ENCODE peak calls at places on chromosome 18, in six cellular contexts. One of them, this sample, is unnamed.

GRCh38 chr18:79395761-79396404 is at the start of gene NFATC1:
- DNase-seq in choroid plexus epithelial cell: peak
- DNase-seq in GM12865: peak
- DNase-seq in LNCaP clone FGC: no peak
- DNase-seq in CD8-positive, alpha-beta memory T cell: peak
- DNase-seq in mesendoderm: peak
- DNase-seq in this sample: no peak

GRCh38 chr18:78814766-78815165 is 164.9 kb upstream of the SALL3 start:
- DNase-seq in choroid plexus epithelial cell: no peak
- DNase-seq in GM12865: no peak
- DNase-seq in LNCaP clone FGC: no peak
- DNase-seq in CD8-positive, alpha-beta memory T cell: no peak
- DNase-seq in mesendoderm: no peak
- DNase-seq in this sample: no peak

GRCh38 chr18:63676526-63676925 is 14.8 kb upstream of the SERPINB3 start:
- DNase-seq in choroid plexus epithelial cell: no peak
- DNase-seq in GM12865: peak
- DNase-seq in LNCaP clone FGC: no peak
- DNase-seq in CD8-positive, alpha-beta memory T cell: no peak
- DNase-seq in mesendoderm: peak
- DNase-seq in this sample: no peak

GRCh38 chr18:10437837-10438236 is 16.6 kb upstream of the APCDD1 start:
- DNase-seq in choroid plexus epithelial cell: no peak
- DNase-seq in GM12865: peak
- DNase-seq in LNCaP clone FGC: no peak
- DNase-seq in CD8-positive, alpha-beta memory T cell: no peak
- DNase-seq in mesendoderm: no peak
- DNase-seq in this sample: no peak

GRCh38 chr18:59634096-59634495 is 63.1 kb downstream of the CCBE1 start:
- DNase-seq in choroid plexus epithelial cell: peak
- DNase-seq in GM12865: no peak
- DNase-seq in LNCaP clone FGC: no peak
- DNase-seq in CD8-positive, alpha-beta memory T cell: no peak
- DNase-seq in mesendoderm: no peak
- DNase-seq in this sample: no peak

GRCh38 chr18:45785015-45785597 is 40.4 kb upstream of the SIGLEC15 start:
- DNase-seq in choroid plexus epithelial cell: peak
- DNase-seq in GM12865: peak
- DNase-seq in LNCaP clone FGC: no peak
- DNase-seq in CD8-positive, alpha-beta memory T cell: no peak
- DNase-seq in mesendoderm: no peak
- DNase-seq in this sample: no peak

GRCh38 chr18:8721716-8722115 is 16.4 kb downstream of the MTCL1 start:
- DNase-seq in choroid plexus epithelial cell: peak
- DNase-seq in GM12865: no peak
- DNase-seq in LNCaP clone FGC: no peak
- DNase-seq in CD8-positive, alpha-beta memory T cell: no peak
- DNase-seq in mesendoderm: peak
- DNase-seq in this sample: no peak

GRCh38 chr18:48782381-48782841 is 168.4 kb downstream of the SMAD7 start:
- DNase-seq in choroid plexus epithelial cell: no peak
- DNase-seq in GM12865: no peak
- DNase-seq in LNCaP clone FGC: no peak
- DNase-seq in CD8-positive, alpha-beta memory T cell: no peak
- DNase-seq in mesendoderm: no peak
- DNase-seq in this sample: no peak

GRCh38 chr18:77815666-77816338 is 566.2 kb downstream of the GALR1 start:
- DNase-seq in choroid plexus epithelial cell: no peak
- DNase-seq in GM12865: no peak
- DNase-seq in LNCaP clone FGC: no peak
- DNase-seq in CD8-positive, alpha-beta memory T cell: no peak
- DNase-seq in mesendoderm: no peak
- DNase-seq in this sample: no peak

GRCh38 chr18:995641-996040 is 91.0 kb downstream of the ADCYAP1 start:
- DNase-seq in choroid plexus epithelial cell: peak
- DNase-seq in GM12865: no peak
- DNase-seq in LNCaP clone FGC: no peak
- DNase-seq in CD8-positive, alpha-beta memory T cell: no peak
- DNase-seq in mesendoderm: no peak
- DNase-seq in this sample: no peak

GRCh38 chr18:9701604-9702324 is 6.3 kb upstream of the RAB31 start:
- DNase-seq in choroid plexus epithelial cell: no peak
- DNase-seq in GM12865: peak
- DNase-seq in LNCaP clone FGC: no peak
- DNase-seq in CD8-positive, alpha-beta memory T cell: no peak
- DNase-seq in mesendoderm: no peak
- DNase-seq in this sample: no peak

GRCh38 chr18:10522574-10522973 is 3.3 kb upstream of the NAPG start:
- DNase-seq in choroid plexus epithelial cell: no peak
- DNase-seq in GM12865: no peak
- DNase-seq in LNCaP clone FGC: no peak
- DNase-seq in CD8-positive, alpha-beta memory T cell: no peak
- DNase-seq in mesendoderm: no peak
- DNase-seq in this sample: no peak

GRCh38 chr18:26322892-26323653 is 96.8 kb downstream of the TAF4B start:
- DNase-seq in choroid plexus epithelial cell: peak
- DNase-seq in GM12865: no peak
- DNase-seq in LNCaP clone FGC: no peak
- DNase-seq in CD8-positive, alpha-beta memory T cell: no peak
- DNase-seq in mesendoderm: no peak
- DNase-seq in this sample: no peak

GRCh38 chr18:70385474-70385873 is 96.6 kb downstream of the SOCS6 start:
- DNase-seq in choroid plexus epithelial cell: no peak
- DNase-seq in GM12865: no peak
- DNase-seq in LNCaP clone FGC: no peak
- DNase-seq in CD8-positive, alpha-beta memory T cell: no peak
- DNase-seq in mesendoderm: no peak
- DNase-seq in this sample: no peak
- H3K4me3 ChIP-seq in choroid plexus epithelial cell: no peak
- H3K4me3 ChIP-seq in GM12865: no peak
- H3K4me3 ChIP-seq in LNCaP clone FGC: no peak
- H3K4me3 ChIP-seq in CD8-positive, alpha-beta memory T cell: no peak
- H3K4me3 ChIP-seq in mesendoderm: no peak
- H3K4me3 ChIP-seq in this sample: no peak

GRCh38 chr18:74742573-74742972 is 144.9 kb downstream of the ZNF407 start:
- DNase-seq in choroid plexus epithelial cell: no peak
- DNase-seq in GM12865: no peak
- DNase-seq in LNCaP clone FGC: no peak
- DNase-seq in CD8-positive, alpha-beta memory T cell: no peak
- DNase-seq in mesendoderm: no peak
- DNase-seq in this sample: no peak

GRCh38 chr18:74748809-74749208 is 151.1 kb downstream of the ZNF407 start:
- DNase-seq in choroid plexus epithelial cell: no peak
- DNase-seq in GM12865: no peak
- DNase-seq in LNCaP clone FGC: no peak
- DNase-seq in CD8-positive, alpha-beta memory T cell: no peak
- DNase-seq in mesendoderm: peak
- DNase-seq in this sample: no peak

GRCh38 chr18:74739926-74740325 is 142.3 kb downstream of the ZNF407 start:
- DNase-seq in choroid plexus epithelial cell: no peak
- DNase-seq in GM12865: no peak
- DNase-seq in LNCaP clone FGC: no peak
- DNase-seq in CD8-positive, alpha-beta memory T cell: no peak
- DNase-seq in mesendoderm: peak
- DNase-seq in this sample: no peak

DNA sequence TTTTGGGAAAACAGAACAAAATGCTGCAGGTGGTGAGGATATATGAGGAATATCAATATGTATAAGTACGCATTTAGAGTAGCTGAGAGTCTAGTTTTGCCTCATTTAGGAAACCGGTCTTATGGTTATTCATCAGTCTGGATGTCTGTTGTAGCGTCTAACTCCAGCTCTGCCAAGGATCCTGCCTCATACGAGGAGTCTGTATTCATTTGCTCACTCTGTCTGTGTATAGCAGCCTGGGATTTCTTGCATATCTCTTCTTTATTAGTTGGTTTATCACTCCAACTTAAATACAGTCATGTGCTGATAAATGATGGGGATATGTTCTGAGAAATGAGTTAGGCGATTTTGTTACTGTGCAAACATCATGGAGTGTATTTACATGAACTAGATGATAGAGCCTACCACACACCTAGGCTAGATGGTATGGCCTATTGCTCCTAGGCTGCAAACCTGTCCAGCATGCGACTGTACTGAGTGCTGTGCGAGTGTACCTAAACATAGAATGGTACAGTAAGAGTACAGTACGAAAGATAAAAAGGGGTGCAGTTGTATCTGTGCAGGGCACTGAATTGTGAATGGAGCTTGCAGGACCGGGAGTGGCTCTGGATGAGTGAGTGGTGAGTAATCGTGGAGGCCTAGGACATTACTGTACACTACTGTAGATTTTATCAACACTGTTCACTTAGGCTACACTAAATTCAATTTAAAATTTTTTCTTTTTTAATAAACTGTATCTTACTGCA is 148.2 kb downstream of the ZNF407 start:
- DNase-seq in choroid plexus epithelial cell: peak
- DNase-seq in GM12865: no peak
- DNase-seq in LNCaP clone FGC: no peak
- DNase-seq in CD8-positive, alpha-beta memory T cell: no peak
- DNase-seq in mesendoderm: no peak
- DNase-seq in this sample: no peak
- H3K4me3 ChIP-seq in choroid plexus epithelial cell: no peak
- H3K4me3 ChIP-seq in GM12865: no peak
- H3K4me3 ChIP-seq in LNCaP clone FGC: no peak
- H3K4me3 ChIP-seq in CD8-positive, alpha-beta memory T cell: no peak
- H3K4me3 ChIP-seq in mesendoderm: no peak
- H3K4me3 ChIP-seq in this sample: no peak

GRCh38 chr18:58396966-58397365 is 231.9 kb downstream of the ALPK2 start:
- DNase-seq in choroid plexus epithelial cell: no peak
- DNase-seq in GM12865: no peak
- DNase-seq in LNCaP clone FGC: no peak
- DNase-seq in CD8-positive, alpha-beta memory T cell: no peak
- DNase-seq in mesendoderm: no peak
- DNase-seq in this sample: no peak

GRCh38 chr18:58393295-58393694 is 235.6 kb downstream of the ALPK2 start:
- DNase-seq in choroid plexus epithelial cell: no peak
- DNase-seq in GM12865: no peak
- DNase-seq in LNCaP clone FGC: no peak
- DNase-seq in CD8-positive, alpha-beta memory T cell: no peak
- DNase-seq in mesendoderm: no peak
- DNase-seq in this sample: no peak

GRCh38 chr18:58394046-58394445 is 234.8 kb downstream of the ALPK2 start:
- DNase-seq in choroid plexus epithelial cell: no peak
- DNase-seq in GM12865: no peak
- DNase-seq in LNCaP clone FGC: no peak
- DNase-seq in CD8-positive, alpha-beta memory T cell: no peak
- DNase-seq in mesendoderm: no peak
- DNase-seq in this sample: no peak

GRCh38 chr18:58396144-58396543 is 232.7 kb downstream of the ALPK2 start:
- DNase-seq in choroid plexus epithelial cell: no peak
- DNase-seq in GM12865: no peak
- DNase-seq in LNCaP clone FGC: no peak
- DNase-seq in CD8-positive, alpha-beta memory T cell: no peak
- DNase-seq in mesendoderm: no peak
- DNase-seq in this sample: no peak

GRCh38 chr18:58394607-58395425 is 234.1 kb downstream of the ALPK2 start:
- DNase-seq in choroid plexus epithelial cell: no peak
- DNase-seq in GM12865: no peak
- DNase-seq in LNCaP clone FGC: no peak
- DNase-seq in CD8-positive, alpha-beta memory T cell: no peak
- DNase-seq in mesendoderm: no peak
- DNase-seq in this sample: no peak
- H3K4me3 ChIP-seq in choroid plexus epithelial cell: no peak
- H3K4me3 ChIP-seq in GM12865: no peak
- H3K4me3 ChIP-seq in LNCaP clone FGC: no peak
- H3K4me3 ChIP-seq in CD8-positive, alpha-beta memory T cell: no peak
- H3K4me3 ChIP-seq in mesendoderm: no peak
- H3K4me3 ChIP-seq in this sample: no peak

GRCh38 chr18:13447621-13448020 is 229.1 kb downstream of the LDLRAD4 start:
- DNase-seq in choroid plexus epithelial cell: peak
- DNase-seq in GM12865: no peak
- DNase-seq in LNCaP clone FGC: no peak
- DNase-seq in CD8-positive, alpha-beta memory T cell: no peak
- DNase-seq in mesendoderm: peak
- DNase-seq in this sample: no peak
- H3K4me3 ChIP-seq in choroid plexus epithelial cell: peak
- H3K4me3 ChIP-seq in GM12865: no peak
- H3K4me3 ChIP-seq in LNCaP clone FGC: no peak
- H3K4me3 ChIP-seq in CD8-positive, alpha-beta memory T cell: no peak
- H3K4me3 ChIP-seq in mesendoderm: no peak
- H3K4me3 ChIP-seq in this sample: no peak

DNA sequence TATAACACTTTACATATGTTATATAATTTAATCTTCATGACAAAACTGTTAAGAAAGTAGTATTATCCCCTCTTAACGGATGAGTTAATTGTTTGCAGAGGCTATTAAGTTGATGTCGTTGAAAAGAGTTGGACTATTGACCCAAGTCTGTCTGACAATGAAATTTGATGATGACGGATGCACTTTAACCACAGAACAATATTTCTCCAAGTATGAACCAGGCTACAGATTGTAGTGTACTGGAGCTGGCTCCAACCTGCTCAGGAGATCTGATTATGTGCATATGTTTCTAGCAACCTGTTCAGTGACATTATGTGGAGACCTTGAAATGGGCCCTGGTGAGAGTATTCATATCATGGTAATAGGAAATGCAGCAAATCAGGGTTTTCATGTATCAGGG is 174.1 kb downstream of the CDH7 start:
- DNase-seq in choroid plexus epithelial cell: no peak
- DNase-seq in GM12865: no peak
- DNase-seq in LNCaP clone FGC: no peak
- DNase-seq in CD8-positive, alpha-beta memory T cell: no peak
- DNase-seq in mesendoderm: no peak
- DNase-seq in this sample: no peak
- H3K4me3 ChIP-seq in choroid plexus epithelial cell: no peak
- H3K4me3 ChIP-seq in GM12865: no peak
- H3K4me3 ChIP-seq in LNCaP clone FGC: no peak
- H3K4me3 ChIP-seq in CD8-positive, alpha-beta memory T cell: no peak
- H3K4me3 ChIP-seq in mesendoderm: no peak
- H3K4me3 ChIP-seq in this sample: no peak

GRCh38 chr18:76528477-76529432 is 33.7 kb upstream of the ZNF516 start:
- DNase-seq in choroid plexus epithelial cell: peak
- DNase-seq in GM12865: peak
- DNase-seq in LNCaP clone FGC: no peak
- DNase-seq in CD8-positive, alpha-beta memory T cell: no peak
- DNase-seq in mesendoderm: peak
- DNase-seq in this sample: no peak
- H3K4me3 ChIP-seq in choroid plexus epithelial cell: peak
- H3K4me3 ChIP-seq in GM12865: peak
- H3K4me3 ChIP-seq in LNCaP clone FGC: no peak
- H3K4me3 ChIP-seq in CD8-positive, alpha-beta memory T cell: peak
- H3K4me3 ChIP-seq in mesendoderm: no peak
- H3K4me3 ChIP-seq in this sample: no peak

DNA sequence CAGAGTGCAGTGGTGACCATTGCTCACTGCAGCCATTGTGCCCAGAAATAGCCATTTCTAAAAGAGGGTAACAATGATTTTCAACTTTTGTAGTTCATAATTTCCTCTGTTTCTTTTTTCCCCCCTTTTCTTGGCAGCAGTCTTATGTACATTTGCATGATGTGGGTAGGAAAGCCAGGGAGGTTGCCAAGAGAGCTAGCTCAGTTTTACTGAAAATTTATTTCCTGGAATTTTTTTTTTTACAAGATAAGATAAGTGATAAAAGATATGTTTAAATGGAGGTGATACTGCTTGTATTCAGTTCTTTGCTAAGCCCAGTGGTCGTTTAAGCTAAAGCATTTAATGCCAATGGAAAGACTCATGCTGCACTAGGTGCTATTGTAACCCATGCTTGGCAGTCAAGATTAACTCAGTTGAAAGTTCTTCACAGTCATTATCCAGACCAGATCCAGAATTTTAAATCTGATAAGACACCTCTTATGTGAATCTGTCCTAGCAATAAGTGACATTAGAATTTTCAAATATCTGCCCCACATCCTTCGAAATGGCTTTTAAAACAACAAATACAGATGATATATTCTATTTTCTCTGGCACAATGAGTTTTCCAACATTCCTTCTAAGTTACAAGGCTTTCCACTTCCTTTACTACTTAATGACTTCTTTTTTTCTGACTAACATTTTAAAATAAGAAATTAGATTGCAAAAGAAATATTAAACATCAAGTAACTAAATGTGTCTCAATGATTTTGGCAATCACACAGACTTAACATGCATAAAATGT is 4.4 kb upstream of the ATP8B1 start:
- DNase-seq in choroid plexus epithelial cell: no peak
- DNase-seq in GM12865: no peak
- DNase-seq in LNCaP clone FGC: peak
- DNase-seq in CD8-positive, alpha-beta memory T cell: no peak
- DNase-seq in mesendoderm: no peak
- DNase-seq in this sample: no peak
- H3K4me3 ChIP-seq in choroid plexus epithelial cell: no peak
- H3K4me3 ChIP-seq in GM12865: no peak
- H3K4me3 ChIP-seq in LNCaP clone FGC: no peak
- H3K4me3 ChIP-seq in CD8-positive, alpha-beta memory T cell: no peak
- H3K4me3 ChIP-seq in mesendoderm: no peak
- H3K4me3 ChIP-seq in this sample: no peak